ENCODE peak calls at places on chromosomes 16 and 17, in six cellular contexts. V is T-helper 1 cell, J is putamen, N is bronchial epithelial cell, L is hypothalamus, U is T follicular helper cell. A is an unnamed sample.

GRCh38 chr16:86619263-86619935 is 41.0 kb downstream of the FOXL1 start:
- DNase-seq in J (no peak), L (no peak), N (no peak), U (no peak), V (no peak), A (no peak)

GRCh38 chr17:4544656-4545216 is 10.4 kb downstream of the MYBBP1A start:
- DNase-seq in J (no peak), U (no peak), N (no peak), V (no peak), L (no peak), A (no peak)

GRCh38 chr17:75645501-75645888 is 12.3 kb downstream of the SMIM5 start:
- DNase-seq in U (no peak), L (no peak), N (peak; percentile 100), V (no peak), J (no peak), A (no peak)

GRCh38 chr17:45021607-45022287 is 29.7 kb downstream of the DCAKD start:
- DNase-seq in L (peak; percentile 24), J (no peak), V (peak; percentile 32), N (no peak), U (peak; percentile 48), A (no peak)

GRCh38 chr16:83185902-83186301 is 559.1 kb downstream of the CDH13 start:
- DNase-seq in V (no peak), U (no peak), N (no peak), L (no peak), J (no peak), A (no peak)

GRCh38 chr17:15660077-15660476 is 24.0 kb downstream of the TRIM16 start:
- DNase-seq in N (no peak), J (no peak), V (no peak), L (no peak), U (no peak), A (no peak)

GRCh38 chr17:17684901-17685774 is 3.9 kb downstream of the RAI1 start:
- DNase-seq in N (peak; percentile 33), J (no peak), V (no peak), U (no peak), L (no peak), A (no peak)

GRCh38 chr17:78355045-78355641 is 4.7 kb downstream of the SOCS3 start:
- DNase-seq in N (no peak), V (no peak), U (no peak), L (no peak), J (no peak), A (no peak)

GRCh38 chr16:81424761-81425160 is 19.8 kb upstream of the CMIP start:
- DNase-seq in L (no peak), J (no peak), V (no peak), U (no peak), N (peak; percentile 82), A (no peak)

GRCh38 chr16:51592013-51592501 is 441.0 kb upstream of the SALL1 start:
- DNase-seq in J (no peak), V (no peak), U (no peak), L (no peak), N (no peak), A (no peak)

GRCh38 chr16:35146723-35147458 is 1687.5 kb downstream of the TP53TG3F start:
- DNase-seq in N (no peak), V (no peak), U (no peak), L (no peak), J (no peak), A (no peak)

GRCh38 chr16:85733839-85734170 is 17.1 kb downstream of the C16orf74 start:
- DNase-seq in V (no peak), J (no peak), L (no peak), U (no peak), N (no peak), A (no peak)

GRCh38 chr17:245611-246010 is 64.2 kb upstream of the DOC2B start:
- DNase-seq in J (no peak), V (no peak), L (no peak), N (no peak), U (no peak), A (no peak)

GRCh38 chr16:27539636-27540035 is 10.1 kb downstream of the GTF3C1 start:
- DNase-seq in L (no peak), N (no peak), U (no peak), J (no peak), V (no peak), A (no peak)

GRCh38 chr16:85169333-85170065 is 57.2 kb upstream of the CIBAR2 start:
- DNase-seq in U (no peak), L (no peak), N (no peak), J (no peak), V (no peak), A (no peak)

GRCh38 chr16:70250748-70251650 is 741 bp downstream of the EXOSC6 start:
- DNase-seq in N (peak; percentile 31), U (peak; percentile 24), L (peak; percentile 20), V (no peak), J (no peak), A (no peak)

GRCh38 chr16:10988879-10989278 is 44.5 kb downstream of the CLEC16A start:
- DNase-seq in U (no peak), V (no peak), N (no peak), J (no peak), L (no peak), A (no peak)

GRCh38 chr17:68805609-68806008 is 149.6 kb downstream of the ABCA8 start:
- DNase-seq in V (no peak), L (no peak), J (no peak), U (no peak), N (no peak), A (no peak)

GRCh38 chr17:40307001-40307690 is 1.8 kb upstream of the RARA start:
- DNase-seq in U (no peak), L (no peak), N (no peak), V (no peak), J (no peak), A (peak; percentile 31)

GRCh38 chr17:75645889-75646625 is 12.8 kb downstream of the SMIM5 start:
- DNase-seq in N (peak; percentile 80), J (peak; percentile 92), U (no peak), L (peak; percentile 87), V (no peak), A (no peak)

GRCh38 chr17:81429353-81429774 is 34.1 kb downstream of the BAHCC1 start:
- DNase-seq in J (peak; percentile 86), V (no peak), N (peak; percentile 39), U (no peak), L (peak; percentile 88), A (peak; percentile 22)

GRCh38 chr16:83842291-83842690 is 34.5 kb downstream of the HSBP1 start:
- DNase-seq in U (no peak), N (no peak), J (no peak), V (no peak), L (no peak), A (no peak)

GRCh38 chr16:85432606-85433005 is 180.5 kb upstream of the GSE1 start:
- DNase-seq in L (no peak), J (no peak), U (no peak), V (no peak), N (no peak), A (no peak)

A was measured in NCI-H1436 treated with DMSO at 0.1 percent for 48 hours.